ENCODE peak calls at places on chromosome 20, in ten cellular contexts. A is psoas muscle; F is fibroblast of lung; E is A549; I is tibial artery; Z is left ventricle myocardium inferior; H is endodermal cell; M is tibial nerve; Q is CD8-positive, alpha-beta T cell; L is ovary. N is an unnamed sample. For H3K4me1, the result is how much of the 10 kb centered on the place peaks cover.

GRCh38 chr20:22566876-22567658 is 17.3 kb downstream of the FOXA2 start:
- DNase-seq in L (no peak), F (no peak), M (no peak), Z (no peak), A (no peak), E (no peak), I (no peak), Q (no peak), H (no peak), N (no peak)

GRCh38 chr20:19824861-19825260 is 66.8 kb downstream of the RIN2 start:
- DNase-seq in E (no peak), Q (no peak), M (no peak), A (no peak), I (no peak), H (no peak), L (no peak), Z (no peak), F (no peak), N (no peak)

GRCh38 chr20:44706371-44707258 is 8.6 kb upstream of the CCN5 start:
- DNase-seq in A (peak), M (peak), I (peak), Q (no peak), F (no peak), E (no peak), H (no peak), Z (peak), L (peak), N (no peak)

GRCh38 chr20:32359633-32360332 is 1.7 kb downstream of the ASXL1 start:
- DNase-seq in Q (peak), Z (no peak), I (no peak), M (no peak), F (peak), E (no peak), H (no peak), A (no peak), L (no peak), N (peak)

GRCh38 chr20:6575912-6576391 is 191.5 kb upstream of the BMP2 start:
- DNase-seq in F (no peak), E (no peak), Q (no peak), M (no peak), H (no peak), A (no peak), Z (no peak), I (no peak), L (no peak), N (no peak)

GRCh38 chr20:12289476-12289875 is 371.8 kb downstream of the BTBD3 start:
- DNase-seq in E (no peak), L (no peak), F (no peak), A (no peak), M (no peak), H (no peak), I (no peak), Z (no peak), Q (no peak), N (no peak)

GRCh38 chr20:25061103-25061799 is 3.3 kb upstream of the ACSS1 start:
- DNase-seq in F (no peak), A (no peak), E (no peak), H (no peak), L (peak), Z (no peak), I (peak), M (no peak), Q (no peak), N (no peak)

GRCh38 chr20:32453467-32454163 is 95.5 kb downstream of the ASXL1 start:
- DNase-seq in H (no peak), F (no peak), L (no peak), A (peak), M (no peak), I (no peak), Q (no peak), Z (peak), E (no peak), N (no peak)

GRCh38 chr20:33477386-33478234 is 12.3 kb upstream of the CBFA2T2 start:
- DNase-seq in L (no peak), F (no peak), A (no peak), M (no peak), I (no peak), E (no peak), H (peak), Z (no peak), Q (no peak), N (no peak)

GRCh38 chr20:3876676-3877075 is 12.5 kb upstream of the PANK2 start:
- DNase-seq in I (no peak), M (no peak), Q (no peak), A (no peak), H (no peak), L (no peak), E (no peak), Z (no peak), F (peak), N (no peak)

GRCh38 chr20:56995635-56996075 is 270.8 kb downstream of the BMP7 start:
- DNase-seq in I (no peak), L (no peak), Q (no peak), F (no peak), M (no peak), A (no peak), Z (no peak), H (peak), E (peak), N (no peak)

GRCh38 chr20:47429409-47429808 is 72.3 kb upstream of the NCOA3 start:
- DNase-seq in A (no peak), Q (no peak), H (no peak), F (no peak), E (no peak), Z (no peak), M (no peak), I (no peak), L (no peak), N (no peak)

GRCh38 chr20:57289401-57290177 is 23.1 kb upstream of the BMP7 start:
- DNase-seq in M (no peak), F (no peak), I (no peak), E (no peak), A (no peak), L (no peak), Q (no peak), H (no peak), Z (no peak), N (no peak)

GRCh38 chr20:19382371-19382770 is 169.9 kb downstream of the SLC24A3 start:
- DNase-seq in I (no peak), Z (no peak), Q (no peak), H (no peak), M (no peak), F (no peak), A (no peak), L (no peak), E (no peak), N (no peak)

GRCh38 chr20:24747015-24747712 is 201.9 kb upstream of the CST7 start:
- DNase-seq in L (no peak), H (peak), I (no peak), A (no peak), Z (no peak), F (no peak), M (no peak), Q (no peak), E (no peak), N (no peak)

GRCh38 chr20:49560186-49560585 is 7.8 kb downstream of the PTGIS start:
- DNase-seq in A (no peak), E (no peak), Z (no peak), Q (no peak), L (no peak), F (no peak), I (peak), M (no peak), H (peak), N (no peak)

GRCh38 chr20:49559411-49560081 is 8.4 kb downstream of the PTGIS start:
- DNase-seq in E (no peak), L (peak), Q (no peak), A (no peak), M (no peak), F (peak), I (peak), H (peak), Z (no peak), N (no peak)

GRCh38 chr20:49560646-49561045 is 7.3 kb downstream of the PTGIS start:
- DNase-seq in H (peak), L (peak), E (no peak), Q (no peak), I (peak), M (no peak), F (no peak), Z (no peak), A (no peak), N (no peak)

GRCh38 chr20:49558826-49559225 is 9.1 kb downstream of the PTGIS start:
- DNase-seq in I (peak), L (peak), F (no peak), E (no peak), A (no peak), H (peak), Z (no peak), M (no peak), Q (no peak), N (no peak)

GRCh38 chr20:49557449-49557848 is 10.5 kb downstream of the PTGIS start:
- DNase-seq in H (peak), E (no peak), I (no peak), A (no peak), M (no peak), F (no peak), L (no peak), Q (no peak), Z (no peak), N (no peak)
- H3K4me3 ChIP-seq in H (no peak), E (no peak), I (peak), A (no peak), M (no peak), F (no peak), L (no peak), Q (no peak), Z (peak), N (no peak)

GRCh38 chr20:40770564-40771307 is 81.7 kb upstream of the MAFB start:
- DNase-seq in Q (no peak), Z (no peak), F (no peak), L (no peak), E (no peak), M (no peak), A (no peak), H (no peak), I (peak), N (peak)
- TF ChIP-seq CTCF in Q (no peak), Z (no peak), F (no peak), L (no peak), E (no peak), M (no peak), A (no peak), H (no peak), I (no peak), N (no peak)

GRCh38 chr20:62634330-62634967 is 7.9 kb upstream of the SLCO4A1 start:
- DNase-seq in Z (no peak), F (no peak), Q (no peak), H (no peak), L (no peak), M (no peak), E (no peak), I (no peak), A (no peak), N (peak)

GRCh38 chr20:62632575-62632974 is 9.7 kb upstream of the SLCO4A1 start:
- DNase-seq in Q (no peak), H (no peak), E (no peak), A (no peak), L (no peak), I (no peak), Z (no peak), F (no peak), M (no peak), N (no peak)

GRCh38 chr20:62635852-62636251 is 6.5 kb upstream of the SLCO4A1 start:
- DNase-seq in H (peak), M (no peak), Z (no peak), Q (no peak), L (no peak), I (no peak), F (no peak), A (no peak), E (no peak), N (no peak)

GRCh38 chr20:62635232-62635631 is 7.1 kb upstream of the SLCO4A1 start:
- DNase-seq in I (no peak), H (no peak), Z (no peak), L (no peak), Q (no peak), M (no peak), E (no peak), F (no peak), A (no peak), N (no peak)

GRCh38 chr20:62633571-62634329 is 8.6 kb upstream of the SLCO4A1 start:
- DNase-seq in H (no peak), F (no peak), M (no peak), Q (no peak), A (no peak), L (no peak), Z (no peak), I (no peak), E (no peak), N (no peak)
- H3K4me1 ChIP-seq in H (under half), F (under half), M (under half), Q (under half), A (under half), L (under half), Z (under half), I (under half), E (under half), N (under half)

DNA sequence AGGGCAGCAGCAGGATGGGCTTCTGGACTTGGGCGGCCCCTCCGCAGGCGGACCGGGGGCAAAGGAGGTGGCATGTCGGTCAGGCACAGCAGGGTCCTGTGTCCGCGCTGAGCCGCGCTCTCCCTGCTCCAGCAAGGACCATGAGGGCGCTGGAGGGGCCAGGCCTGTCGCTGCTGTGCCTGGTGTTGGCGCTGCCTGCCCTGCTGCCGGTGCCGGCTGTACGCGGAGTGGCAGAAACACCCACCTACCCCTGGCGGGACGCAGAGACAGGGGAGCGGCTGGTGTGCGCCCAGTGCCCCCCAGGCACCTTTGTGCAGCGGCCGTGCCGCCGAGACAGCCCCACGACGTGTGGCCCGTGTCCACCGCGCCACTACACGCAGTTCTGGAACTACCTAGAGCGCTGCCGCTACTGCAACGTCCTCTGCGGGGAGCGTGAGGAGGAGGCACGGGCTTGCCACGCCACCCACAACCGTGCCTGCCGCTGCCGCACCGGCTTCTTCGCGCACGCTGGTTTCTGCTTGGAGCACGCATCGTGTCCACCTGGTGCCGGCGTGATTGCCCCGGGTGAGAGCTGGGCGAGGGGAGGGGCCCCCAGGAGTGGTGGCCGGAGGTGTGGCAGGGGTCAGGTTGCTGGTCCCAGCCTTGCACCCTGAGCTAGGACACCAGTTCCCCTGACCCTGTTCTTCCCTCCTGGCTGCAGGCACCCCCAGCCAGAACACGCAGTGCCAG is at the start of gene TNFRSF6B:
- DNase-seq in E (no peak), H (peak), L (peak), F (no peak), M (no peak), Z (no peak), I (peak), Q (no peak), A (peak), N (peak)
- H3K4me3 ChIP-seq in E (no peak), H (no peak), L (no peak), F (no peak), M (peak), Z (peak), I (peak), Q (peak), A (peak), N (peak)

DNA sequence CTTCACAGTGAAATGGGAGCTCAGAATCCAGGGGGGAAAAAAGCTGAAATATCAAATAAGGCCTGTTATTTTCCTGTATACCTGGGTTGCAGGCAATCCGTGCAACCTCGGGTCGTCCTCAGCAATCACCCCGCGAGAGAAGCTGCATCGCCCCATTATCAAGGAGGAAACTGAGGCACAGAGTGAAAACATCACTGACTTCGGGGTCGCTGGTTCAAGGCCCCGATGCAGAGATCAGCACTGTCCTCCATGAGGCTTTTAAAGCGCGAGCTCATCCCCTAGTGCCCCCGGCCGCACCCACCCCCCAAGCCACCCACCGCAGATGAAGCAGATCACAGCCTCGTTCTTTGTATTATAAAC is 203.9 kb downstream of the PREX1 start:
- DNase-seq in F (no peak), I (no peak), A (peak), H (no peak), L (no peak), E (no peak), M (no peak), Z (no peak), Q (no peak), N (no peak)
- TF ChIP-seq CTCF in F (no peak), I (no peak), A (no peak), H (no peak), L (no peak), E (no peak), M (no peak), Z (no peak), Q (no peak), N (no peak)

DNA sequence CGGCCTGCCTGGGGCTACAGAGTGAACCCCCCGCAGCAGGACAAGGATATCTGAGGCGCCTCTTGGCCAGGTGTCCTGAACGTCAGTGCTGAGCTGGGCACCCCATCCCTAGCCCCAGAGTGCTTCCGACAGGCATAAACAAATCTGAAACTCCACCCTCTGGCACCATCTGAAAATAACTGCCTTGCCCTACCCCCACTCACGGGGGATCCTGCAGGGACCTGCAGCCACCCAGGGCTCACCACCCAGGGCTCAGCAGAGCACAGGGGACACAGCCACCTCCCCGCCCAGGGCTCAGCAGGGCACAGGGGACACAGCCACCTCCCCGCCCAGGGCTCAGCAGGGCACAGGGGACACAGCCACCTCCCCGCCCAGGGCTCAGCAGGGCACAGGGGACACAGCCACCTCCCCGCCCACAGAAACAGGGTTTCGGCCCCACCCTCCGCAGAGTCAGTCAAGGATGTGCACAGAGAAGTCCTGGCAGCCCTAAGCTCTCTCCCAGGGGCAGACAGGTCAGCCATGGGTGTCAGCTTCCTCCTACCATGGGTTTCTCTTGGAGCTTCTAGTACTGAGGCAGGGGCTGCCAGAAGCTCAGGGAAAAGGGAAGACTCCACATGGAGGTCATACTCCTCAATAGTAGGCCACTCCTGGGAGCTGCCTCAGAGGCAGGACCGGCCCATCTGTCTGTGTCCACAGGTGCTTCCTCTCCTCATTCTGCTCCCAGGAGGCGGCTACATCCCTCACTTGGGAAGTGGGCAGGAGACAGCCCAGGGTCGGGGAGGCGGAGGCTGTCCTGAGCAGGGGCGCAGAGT is 4.6 kb downstream of the UCKL1 start:
- DNase-seq in F (no peak), H (no peak), E (no peak), Z (peak), M (no peak), I (no peak), Q (no peak), A (no peak), L (no peak), N (no peak)
- H3K4me1 ChIP-seq in F (under half), H (under half), E (under half), Z (half or more), M (under half), I (under half), Q (half or more), A (half or more), L (under half), N (half or more)

GRCh38 chr20:13786143-13786828 is 1.5 kb downstream of the NDUFAF5 start:
- DNase-seq in H (no peak), I (no peak), F (no peak), Z (no peak), L (no peak), Q (no peak), A (no peak), E (no peak), M (no peak), N (no peak)
- H3K4me3 ChIP-seq in H (peak), I (peak), F (peak), Z (peak), L (peak), Q (no peak), A (peak), E (peak), M (no peak), N (peak)